ENCODE peak calls at places on chromosomes 12 and 14, in eight cellular contexts. I, X, P, Q, K, E, Z and O are unnamed samples.
A peak's percentile ranks its signal among the peaks of the same experiment; 100 is the strongest.

GRCh38 chr14:73058923-73059311 is 583 bp downstream of the RBM25 start:
- DNase-seq in I (no peak), P (peak; percentile 39), K (no peak), Z (no peak), E (no peak), X (no peak), Q (peak; percentile 52), O (peak; percentile 82)

GRCh38 chr14:59013672-59014298 is 174.7 kb upstream of the DAAM1 start:
- DNase-seq in I (no peak), P (peak; percentile 40), K (no peak), Q (no peak), X (no peak), Z (no peak), E (no peak), O (no peak)

GRCh38 chr12:80195143-80195726 is 95.9 kb downstream of the OTOGL start:
- DNase-seq in E (no peak), P (peak; percentile 69), Z (peak; percentile 36), I (no peak), X (no peak), K (no peak), Q (peak; percentile 79), O (no peak)

GRCh38 chr12:31687101-31687527 is 27.6 kb downstream of the ETFBKMT start:
- DNase-seq in K (no peak), E (no peak), Z (no peak), Q (no peak), P (no peak), I (no peak), X (no peak), O (no peak)

GRCh38 chr14:72731252-72732020 is 162.5 kb downstream of the DPF3 start:
- DNase-seq in Q (no peak), I (no peak), K (no peak), X (no peak), E (no peak), Z (no peak), P (no peak), O (no peak)

GRCh38 chr12:63822352-63822751 is 22.1 kb upstream of the SRGAP1 start:
- DNase-seq in E (no peak), P (no peak), Q (no peak), K (no peak), Z (no peak), X (no peak), I (no peak), O (no peak)

GRCh38 chr12:6090786-6091185 is 33.7 kb downstream of the VWF start:
- DNase-seq in I (no peak), P (no peak), Q (no peak), X (no peak), E (peak; percentile 23), K (peak; percentile 68), Z (no peak), O (peak; percentile 59)

GRCh38 chr14:55470025-55470424 is 29.6 kb upstream of the TBPL2 start:
- DNase-seq in K (no peak), X (no peak), Z (no peak), P (no peak), Q (no peak), I (no peak), E (no peak), O (no peak)

GRCh38 chr14:71322660-71323250 is 415.5 kb downstream of the PCNX1 start:
- DNase-seq in Q (peak; percentile 52), Z (no peak), P (peak; percentile 42), E (no peak), I (no peak), K (no peak), X (no peak), O (no peak)

GRCh38 chr12:117486840-117487659 is 125.6 kb upstream of the NOS1 start:
- DNase-seq in I (no peak), P (peak; percentile 98), E (no peak), Z (peak; percentile 80), X (no peak), Q (peak; percentile 94), K (no peak), O (no peak)

GRCh38 chr12:117491711-117492110 is 130.3 kb upstream of the NOS1 start:
- DNase-seq in K (no peak), P (no peak), E (no peak), X (no peak), I (no peak), Q (no peak), Z (no peak), O (no peak)

GRCh38 chr12:117489671-117490070 is 128.2 kb upstream of the NOS1 start:
- DNase-seq in E (no peak), X (no peak), P (no peak), K (no peak), Z (no peak), Q (no peak), I (no peak), O (no peak)

GRCh38 chr12:117485984-117486839 is 124.8 kb upstream of the NOS1 start:
- DNase-seq in K (no peak), I (no peak), E (no peak), Q (no peak), X (no peak), P (peak; percentile 90), Z (no peak), O (no peak)

DNA sequence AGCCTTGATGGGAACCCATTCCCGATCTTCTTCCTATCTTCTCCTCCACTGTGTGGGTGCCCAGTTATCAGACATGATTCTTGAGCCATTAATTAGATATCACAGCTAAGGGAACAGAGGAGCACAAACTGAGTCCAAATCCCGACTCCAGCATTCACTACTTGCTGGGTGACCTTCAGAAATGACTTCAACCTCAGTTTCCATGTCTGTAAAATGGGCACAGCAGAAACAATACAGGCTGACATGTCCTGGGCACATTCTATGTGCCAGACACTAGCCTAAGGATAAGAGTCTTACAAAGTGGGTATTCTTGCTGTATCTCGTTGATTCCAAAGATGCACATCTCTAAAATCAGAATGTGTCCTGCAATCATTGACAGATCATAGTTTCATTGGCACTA is 128.7 kb upstream of the NOS1 start:
- DNase-seq in I (no peak), X (no peak), Z (no peak), Q (no peak), P (no peak), K (no peak), E (no peak), O (no peak)
- H3K9me3 ChIP-seq in I (no peaks in the 10 kb centered on the region), X (no peaks in the 10 kb centered on the region), Z (no peaks in the 10 kb centered on the region), Q (no peaks in the 10 kb centered on the region), P (no peaks in the 10 kb centered on the region), K (no peaks in the 10 kb centered on the region), E (no peaks in the 10 kb centered on the region), O (no peaks in the 10 kb centered on the region)

GRCh38 chr12:128827724-128828123 is 4.0 kb upstream of the SLC15A4 start:
- DNase-seq in K (no peak), X (no peak), E (no peak), I (no peak), Z (no peak), Q (no peak), P (no peak), O (no peak)

GRCh38 chr12:128820723-128821432 is 2.9 kb downstream of the SLC15A4 start:
- DNase-seq in P (no peak), K (peak; percentile 74), Z (no peak), E (peak; percentile 69), Q (no peak), X (no peak), I (no peak), O (peak; percentile 54)

GRCh38 chr12:128825845-128826244 is 2.1 kb upstream of the SLC15A4 start:
- DNase-seq in K (no peak), Z (no peak), E (no peak), Q (no peak), X (no peak), I (no peak), P (no peak), O (no peak)

GRCh38 chr12:128823216-128823915 is 392 bp downstream of the SLC15A4 start:
- DNase-seq in Z (no peak), I (no peak), K (no peak), E (peak; percentile 57), Q (no peak), X (peak; percentile 48), P (no peak), O (no peak)

DNA sequence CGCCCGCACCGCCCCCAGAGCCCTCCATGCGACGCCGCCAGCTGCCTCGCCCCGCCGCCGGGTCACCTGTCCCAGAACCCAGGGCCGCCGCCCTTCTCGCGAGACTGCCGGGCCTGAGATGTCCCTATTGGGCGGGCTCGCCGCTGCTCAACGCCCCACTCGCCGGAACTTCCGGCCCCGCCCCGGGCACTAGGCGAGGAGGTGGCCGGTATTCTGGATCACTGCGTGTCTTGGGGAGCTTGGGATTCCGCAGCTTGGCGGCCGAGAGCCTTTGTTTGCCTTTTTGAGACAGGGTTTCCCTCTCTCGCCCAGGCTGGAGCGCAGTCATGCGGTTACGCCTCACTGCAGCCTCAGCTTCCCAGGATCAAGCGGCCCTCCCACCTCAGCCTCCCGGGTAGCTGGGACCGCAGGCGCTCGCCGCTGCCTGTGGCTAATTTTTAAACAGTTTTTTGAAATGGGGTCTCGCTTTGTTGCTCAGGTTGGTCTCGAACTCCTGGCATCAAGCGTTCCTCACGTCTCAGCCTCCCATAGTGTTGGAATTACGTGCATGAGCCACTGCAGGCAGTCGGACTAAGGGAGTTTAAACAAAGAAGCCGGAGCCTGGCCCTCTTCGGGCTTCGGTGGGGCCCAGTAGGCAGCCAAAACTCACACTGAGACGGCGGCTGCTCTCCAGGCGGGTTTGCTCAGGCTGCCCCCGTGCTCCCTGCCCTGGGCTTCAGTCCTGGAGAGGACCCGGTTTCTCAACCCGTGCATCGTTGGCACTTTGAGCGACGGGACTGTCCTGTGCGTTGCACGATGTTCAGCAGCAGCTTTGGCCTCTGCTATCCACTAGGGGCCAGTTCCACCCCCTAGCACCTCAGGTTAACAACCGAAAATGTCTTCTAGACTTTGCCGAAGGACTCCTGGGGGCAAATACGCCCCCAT is at the start of gene SLC15A4:
- DNase-seq in P (peak; percentile 94), K (peak; percentile 98), X (peak; percentile 96), I (peak; percentile 94), E (peak; percentile 98), Q (peak; percentile 85), Z (peak; percentile 80), O (peak; percentile 98)
- TF ChIP-seq POLR2A in P (peak; percentile 95), K (peak; percentile 95), X (peak; percentile 88), I (peak; percentile 84), E (peak; percentile 92), Q (peak; percentile 94), Z (peak; percentile 70), O (peak; percentile 62)

GRCh38 chr12:68111995-68112394 is 47.5 kb downstream of the IFNG start:
- DNase-seq in E (no peak), K (no peak), I (no peak), Q (no peak), P (no peak), X (no peak), Z (no peak), O (no peak)
- H3K9me3 ChIP-seq in E (no peaks in the 10 kb centered on the region), K (no peaks in the 10 kb centered on the region), I (no peaks in the 10 kb centered on the region), Q (no peaks in the 10 kb centered on the region), P (no peaks in the 10 kb centered on the region), X (no peaks in the 10 kb centered on the region), Z (no peaks in the 10 kb centered on the region), O (no peaks in the 10 kb centered on the region)

GRCh38 chr12:122896662-122897061 is 738 bp upstream of the VPS37B start:
- DNase-seq in E (no peak), P (no peak), Q (no peak), X (no peak), K (no peak), Z (no peak), I (no peak), O (no peak)

GRCh38 chr12:122893208-122894151 is 2.4 kb downstream of the VPS37B start:
- DNase-seq in X (no peak), I (no peak), K (no peak), E (no peak), Z (no peak), Q (no peak), P (no peak), O (no peak)

GRCh38 chr12:122894173-122895121 is 1.5 kb downstream of the VPS37B start:
- DNase-seq in K (no peak), I (no peak), E (peak; percentile 84), Z (no peak), X (no peak), P (no peak), Q (no peak), O (no peak)

GRCh38 chr12:122895290-122895689 is 634 bp downstream of the VPS37B start:
- DNase-seq in Z (no peak), Q (peak; percentile 24), E (no peak), I (no peak), K (no peak), X (no peak), P (no peak), O (no peak)

GRCh38 chr12:122895757-122896636 is at the start of gene VPS37B:
- DNase-seq in I (peak; percentile 80), X (peak; percentile 86), Z (peak; percentile 90), K (peak; percentile 91), E (peak; percentile 89), Q (peak; percentile 82), P (peak; percentile 98), O (peak; percentile 92)
- TF ChIP-seq POLR2A in I (peak; percentile 93), X (peak; percentile 84), Z (peak; percentile 67), K (peak; percentile 71), E (peak; percentile 97), Q (peak; percentile 87), P (peak; percentile 88), O (peak; percentile 91)